ENCODE peak calls at places on chromosomes 12 and 14, in nine cellular contexts. W is adrenal gland; I is endothelial cell of umbilical vein; M is caudate nucleus; F is progenitor cell of endocrine pancreas; Y is stomach; G is CD8-positive, alpha-beta memory T cell; H is NCI-H2029 treated with DMSO at 0.1 percent for 48 hours; U is RWPE1. S is an unnamed sample.

GRCh38 chr14:65910108-65910507 is 497.6 kb downstream of the FUT8 start:
- DNase-seq in F (no peak), H (no peak), Y (no peak), I (no peak), U (peak; percentile 10), M (no peak), G (no peak), W (no peak), S (peak; percentile 54)

GRCh38 chr12:127343941-127344340 is 923.0 kb upstream of the TMEM132C start:
- DNase-seq in I (no peak), M (no peak), U (no peak), Y (no peak), W (no peak), F (no peak), G (no peak), H (no peak), S (no peak)

GRCh38 chr14:75456069-75457023 is 28.5 kb downstream of the JDP2 start:
- DNase-seq in G (no peak), Y (peak; percentile 40), U (no peak), W (no peak), I (no peak), F (no peak), H (no peak), M (no peak), S (no peak)

GRCh38 chr12:132460571-132460970 is 29.4 kb upstream of the FBRSL1 start:
- DNase-seq in Y (no peak), U (no peak), M (no peak), G (no peak), W (no peak), F (no peak), I (no peak), H (no peak), S (no peak)

GRCh38 chr12:114697741-114698565 is 14.0 kb upstream of the TBX3 start:
- DNase-seq in W (no peak), H (no peak), M (no peak), I (no peak), G (no peak), Y (no peak), F (no peak), U (no peak), S (no peak)

GRCh38 chr12:7061138-7061537 is 620 bp downstream of the C1S start:
- DNase-seq in W (no peak), F (no peak), H (no peak), I (no peak), M (no peak), G (no peak), U (no peak), Y (no peak), S (no peak)

GRCh38 chr14:31070431-31070830 is 44.3 kb upstream of the STRN3 start:
- DNase-seq in G (no peak), H (no peak), I (no peak), W (no peak), U (no peak), M (no peak), F (no peak), Y (no peak), S (no peak)

GRCh38 chr14:67883717-67884116 is 64.1 kb downstream of the RAD51B start:
- DNase-seq in I (peak; percentile 44), F (no peak), U (peak; percentile 8), W (no peak), H (no peak), M (no peak), G (no peak), Y (no peak), S (no peak)

GRCh38 chr12:52006726-52007157 is at the start of gene TAMALIN:
- DNase-seq in F (peak; percentile 48), G (peak; percentile 82), W (peak; percentile 59), U (no peak), I (peak; percentile 84), H (no peak), M (peak; percentile 30), Y (peak; percentile 70), S (peak; percentile 33)

GRCh38 chr14:94564381-94564780 is 3.1 kb downstream of the SERPINA4 start:
- DNase-seq in I (no peak), H (no peak), Y (no peak), F (no peak), G (no peak), M (no peak), W (no peak), U (no peak), S (no peak)

GRCh38 chr14:38208825-38209562 is 1.3 kb downstream of the SSTR1 start:
- DNase-seq in F (peak; percentile 52), H (no peak), I (peak; percentile 47), M (no peak), G (no peak), U (no peak), Y (peak; percentile 88), W (no peak), S (no peak)

GRCh38 chr14:104216457-104216856 is 78.1 kb downstream of the KIF26A start:
- DNase-seq in Y (no peak), U (no peak), I (no peak), F (no peak), M (no peak), W (no peak), H (no peak), G (no peak), S (no peak)

GRCh38 chr14:50335389-50335788 is 23.3 kb downstream of the DMAC2L start:
- DNase-seq in U (no peak), W (peak; percentile 40), Y (no peak), G (no peak), I (peak; percentile 78), M (peak; percentile 64), F (no peak), H (peak; percentile 94), S (peak; percentile 57)

GRCh38 chr14:36281309-36281708 is 39.1 kb downstream of the MBIP start:
- DNase-seq in W (no peak), M (no peak), I (no peak), F (no peak), H (no peak), Y (no peak), U (no peak), G (no peak), S (no peak)

GRCh38 chr14:70563869-70564268 is 29.1 kb upstream of the ADAM20 start:
- DNase-seq in H (no peak), G (no peak), M (no peak), I (no peak), F (no peak), W (no peak), U (no peak), Y (no peak), S (no peak)

GRCh38 chr12:77943466-77943865 is 112.8 kb downstream of the NAV3 start:
- DNase-seq in Y (no peak), F (no peak), I (peak; percentile 64), W (no peak), M (no peak), H (no peak), G (no peak), U (peak; percentile 75), S (no peak)

GRCh38 chr14:89598548-89599186 is 181.6 kb upstream of the FOXN3 start:
- DNase-seq in U (no peak), F (no peak), M (no peak), H (no peak), Y (no peak), I (no peak), W (no peak), G (no peak), S (no peak)

GRCh38 chr14:77849711-77850110 is 49.8 kb downstream of the ADCK1 start:
- DNase-seq in U (no peak), G (no peak), F (no peak), H (no peak), W (no peak), M (no peak), Y (no peak), I (no peak), S (no peak)

GRCh38 chr14:54364555-54365415 is 32.0 kb upstream of the CDKN3 start:
- DNase-seq in G (no peak), M (no peak), H (no peak), U (no peak), I (peak; percentile 86), W (no peak), F (no peak), Y (no peak), S (no peak)

GRCh38 chr12:101474711-101475386 is at the start of gene SPIC:
- DNase-seq in G (no peak), I (no peak), Y (no peak), M (no peak), U (no peak), W (no peak), H (no peak), F (no peak), S (no peak)

GRCh38 chr14:50225067-50225973 is 6.1 kb downstream of the SOS2 start:
- DNase-seq in I (peak; percentile 81), G (no peak), W (no peak), U (peak; percentile 64), F (no peak), M (no peak), H (no peak), Y (no peak), S (no peak)

GRCh38 chr12:103639983-103640382 is 52.9 kb downstream of the STAB2 start:
- DNase-seq in H (no peak), F (no peak), G (no peak), I (no peak), U (no peak), M (no peak), W (no peak), Y (no peak), S (no peak)

GRCh38 chr12:13347241-13348043 is 150.9 kb downstream of the EMP1 start:
- DNase-seq in W (no peak), G (no peak), F (no peak), Y (no peak), H (no peak), I (no peak), M (peak; percentile 47), U (peak; percentile 21), S (peak; percentile 72)

GRCh38 chr14:30854492-30854891 is 19.9 kb upstream of the COCH start:
- DNase-seq in Y (no peak), F (no peak), M (no peak), I (no peak), W (no peak), G (no peak), H (no peak), U (no peak), S (no peak)

GRCh38 chr12:50922820-50923219 is 29.5 kb upstream of the HIGD1C start:
- DNase-seq in Y (no peak), G (no peak), W (no peak), I (peak; percentile 47), M (no peak), H (no peak), U (no peak), F (no peak), S (no peak)

GRCh38 chr12:26122681-26123481 is 2.0 kb downstream of the BHLHE41 start:
- DNase-seq in Y (peak; percentile 55), H (no peak), M (peak; percentile 82), W (peak; percentile 71), G (no peak), I (peak; percentile 68), U (no peak), F (peak; percentile 62), S (peak; percentile 67)

GRCh38 chr12:52903855-52904508 is 894 bp downstream of the KRT8 start:
- DNase-seq in F (peak; percentile 76), G (no peak), H (peak; percentile 33), Y (peak; percentile 78), I (peak; percentile 68), W (peak; percentile 55), U (peak; percentile 60), M (no peak), S (no peak)

GRCh38 chr12:13603951-13604350 is 377.5 kb downstream of the GRIN2B start:
- DNase-seq in U (no peak), Y (no peak), G (no peak), M (no peak), W (no peak), I (no peak), H (no peak), F (no peak), S (peak; percentile 45)

GRCh38 chr14:87816421-87816820 is 176.6 kb downstream of the GALC start:
- DNase-seq in G (no peak), W (no peak), M (no peak), H (no peak), I (no peak), Y (no peak), U (no peak), F (no peak), S (no peak)

GRCh38 chr14:68377459-68377858 is 415.4 kb downstream of the ZFP36L1 start:
- DNase-seq in Y (no peak), U (no peak), M (peak; percentile 48), G (no peak), W (peak; percentile 42), H (no peak), F (no peak), I (peak; percentile 74), S (peak; percentile 62)

S was measured in occipital lobe.